ENCODE peak calls at places on chromosomes 16 and 17, in nine cellular contexts. V is activated CD4-positive, alpha-beta T cell treated with anti-CD3 and anti-CD28 coated beads, Interleukin-2, amount 10 ng/mL, durations not matched to agents 7 days and 5 days; X is activated T-helper 1 cell treated with anti-CD3 and anti-CD28 coated beads, Interleukin-2, amount 50 U/mL, for 16 hours; Z is stimulated activated CD4-positive, alpha-beta T cell treated with anti-CD3 and anti-CD28 coated beads, Interleukin-2, amount 100 ng/mL, for 48 hours; I is globus pallidus; B is M059J; Q is GM13977; J is amniotic stem cell; F is germinal center. S is an unnamed sample.

GRCh38 chr17:60381958-60382357 is 10.0 kb downstream of the USP32 start:
- DNase-seq in V (no peak), X (no peak), Z (no peak), I (no peak), B (no peak), Q (no peak), J (no peak), F (no peak), S (no peak)

GRCh38 chr17:40938981-40939380 is 1.5 kb upstream of the KRT23 start:
- DNase-seq in V (no peak), X (no peak), Z (no peak), I (no peak), B (no peak), Q (no peak), J (no peak), F (no peak), S (no peak)

GRCh38 chr17:75317671-75318070 is 28.4 kb upstream of the SLC25A19 start:
- DNase-seq in V (no peak), X (no peak), Z (no peak), I (no peak), B (no peak), Q (no peak), J (no peak), F (no peak), S (no peak)

GRCh38 chr17:77366558-77367245 is 225.9 kb downstream of the SEC14L1 start:
- DNase-seq in V (no peak), X (no peak), Z (no peak), I (no peak), B (no peak), Q (no peak), J (no peak), F (no peak), S (no peak)

GRCh38 chr17:15886804-15887203 is 58.1 kb upstream of the ADORA2B start:
- DNase-seq in V (peak), X (no peak), Z (no peak), I (no peak), B (no peak), Q (no peak), J (no peak), F (peak), S (no peak)

GRCh38 chr17:40485851-40486512 is 15.4 kb downstream of the TNS4 start:
- DNase-seq in V (no peak), X (no peak), Z (no peak), I (no peak), B (peak), Q (no peak), J (peak), F (no peak), S (no peak)

GRCh38 chr16:12259258-12259657 is 282.7 kb downstream of the SNX29 start:
- DNase-seq in V (no peak), X (no peak), Z (no peak), I (no peak), B (no peak), Q (no peak), J (no peak), F (no peak), S (no peak)

GRCh38 chr16:12985516-12985915 is 84.1 kb downstream of the SHISA9 start:
- DNase-seq in V (no peak), X (no peak), Z (no peak), I (no peak), B (no peak), Q (no peak), J (no peak), F (no peak), S (no peak)

GRCh38 chr17:39564201-39564828 is 43.4 kb downstream of the NEUROD2 start:
- DNase-seq in V (no peak), X (no peak), Z (no peak), I (no peak), B (peak), Q (no peak), J (no peak), F (no peak), S (no peak)

GRCh38 chr17:73089322-73089721 is 3.2 kb downstream of the SLC39A11 start:
- DNase-seq in V (no peak), X (no peak), Z (no peak), I (no peak), B (no peak), Q (no peak), J (no peak), F (no peak), S (no peak)

GRCh38 chr17:80455784-80456183 is 20.6 kb downstream of the NPTX1 start:
- DNase-seq in V (no peak), X (no peak), Z (no peak), I (no peak), B (no peak), Q (no peak), J (no peak), F (no peak), S (no peak)

GRCh38 chr16:2027024-2028010 is 615 bp downstream of the NHERF2 start:
- DNase-seq in V (no peak), X (no peak), Z (no peak), I (no peak), B (peak), Q (no peak), J (no peak), F (no peak), S (peak)

GRCh38 chr16:321532-321931 is 31.0 kb downstream of the AXIN1 start:
- DNase-seq in V (no peak), X (no peak), Z (no peak), I (no peak), B (no peak), Q (no peak), J (no peak), F (no peak), S (no peak)

GRCh38 chr16:69302301-69302700 is 8.8 kb upstream of the VPS4A start:
- DNase-seq in V (no peak), X (no peak), Z (no peak), I (no peak), B (no peak), Q (no peak), J (no peak), F (no peak), S (no peak)

GRCh38 chr16:23074423-23074822 is 74.8 kb downstream of the USP31 start:
- DNase-seq in V (no peak), X (no peak), Z (no peak), I (no peak), B (no peak), Q (no peak), J (no peak), F (no peak), S (no peak)

GRCh38 chr16:66427036-66427446 is at the start of gene BEAN1:
- DNase-seq in V (no peak), X (no peak), Z (no peak), I (no peak), B (peak), Q (peak), J (no peak), F (no peak), S (no peak)

GRCh38 chr17:44363613-44364159 is at the start of gene FAM171A2:
- DNase-seq in V (peak), X (peak), Z (peak), I (no peak), B (peak), Q (peak), J (peak), F (peak), S (peak)

GRCh38 chr17:39001703-39002637 is 34.8 kb upstream of the FBXO47 start:
- DNase-seq in V (no peak), X (no peak), Z (no peak), I (no peak), B (peak), Q (no peak), J (peak), F (no peak), S (no peak)

GRCh38 chr17:73891001-73891400 is 246.8 kb upstream of the SDK2 start:
- DNase-seq in V (no peak), X (no peak), Z (no peak), I (no peak), B (no peak), Q (no peak), J (no peak), F (no peak), S (no peak)

GRCh38 chr16:48378836-48379235 is 6.4 kb downstream of the SIAH1 start:
- DNase-seq in V (no peak), X (no peak), Z (no peak), I (no peak), B (no peak), Q (no peak), J (no peak), F (no peak), S (no peak)

GRCh38 chr16:51155199-51155607 is 4.1 kb upstream of the SALL1 start:
- DNase-seq in V (no peak), X (no peak), Z (no peak), I (no peak), B (peak), Q (no peak), J (no peak), F (no peak), S (no peak)

GRCh38 chr17:72569193-72569946 is 448.6 kb downstream of the SOX9 start:
- DNase-seq in V (no peak), X (no peak), Z (no peak), I (no peak), B (no peak), Q (no peak), J (no peak), F (no peak), S (no peak)

GRCh38 chr17:72192409-72193192 is 71.8 kb downstream of the SOX9 start:
- DNase-seq in V (no peak), X (no peak), Z (no peak), I (no peak), B (peak), Q (no peak), J (no peak), F (no peak), S (no peak)

GRCh38 chr17:8332128-8332527 is 7.5 kb upstream of the ODF4 start:
- DNase-seq in V (no peak), X (no peak), Z (no peak), I (no peak), B (no peak), Q (no peak), J (no peak), F (no peak), S (no peak)

GRCh38 chr17:31456814-31457213 is 65.3 kb downstream of the RAB11FIP4 start:
- DNase-seq in V (no peak), X (no peak), Z (no peak), I (no peak), B (no peak), Q (no peak), J (no peak), F (no peak), S (no peak)

GRCh38 chr17:67055041-67055443 is 10.7 kb downstream of the CACNG1 start:
- DNase-seq in V (no peak), X (no peak), Z (no peak), I (no peak), B (no peak), Q (no peak), J (no peak), F (no peak), S (no peak)

S was measured in GM06990.